ENCODE peak calls at places on chromosomes 11 and 22, in seven cellular contexts. G, Y, T, M, B, E and P are unnamed samples.

GRCh38 chr11:796565-797299 is 1.3 kb downstream of the SLC25A22 start:
- DNase-seq in G (no peak), Y (no peak), T (no peak), M (no peak), B (no peak), E (no peak), P (no peak)

GRCh38 chr11:6414874-6415328 is 4.0 kb downstream of the APBB1 start:
- DNase-seq in G (no peak), Y (no peak), T (peak), M (no peak), B (no peak), E (no peak), P (no peak)

GRCh38 chr11:2991477-2992233 is 474 bp downstream of the NAP1L4 start:
- DNase-seq in G (no peak), Y (no peak), T (no peak), M (peak), B (peak), E (no peak), P (peak)

GRCh38 chr11:95516786-95517185 is 272.8 kb downstream of the FAM76B start:
- DNase-seq in G (no peak), Y (no peak), T (no peak), M (no peak), B (peak), E (no peak), P (no peak)

GRCh38 chr11:11400635-11401232 is 47.7 kb upstream of the CSNK2A3 start:
- DNase-seq in G (peak), Y (no peak), T (no peak), M (no peak), B (no peak), E (no peak), P (no peak)

GRCh38 chr11:8011981-8012444 is 24.9 kb downstream of the EIF3F start:
- DNase-seq in G (no peak), Y (no peak), T (no peak), M (no peak), B (peak), E (peak), P (peak)

GRCh38 chr22:36765943-36766450 is 9.9 kb downstream of the IFT27 start:
- DNase-seq in G (no peak), Y (no peak), T (no peak), M (no peak), B (peak), E (no peak), P (peak)

GRCh38 chr11:64619811-64620285 is 28.8 kb downstream of the SLC22A12 start:
- DNase-seq in G (no peak), Y (no peak), T (peak), M (no peak), B (peak), E (no peak), P (peak)

GRCh38 chr11:72084076-72084475 is 3.4 kb downstream of the LRRC51 start:
- DNase-seq in G (no peak), Y (no peak), T (no peak), M (no peak), B (peak), E (no peak), P (no peak)

GRCh38 chr22:19203839-19204238 is 25.3 kb upstream of the SLC25A1 start:
- DNase-seq in G (no peak), Y (no peak), T (no peak), M (no peak), B (no peak), E (no peak), P (no peak)